ENCODE peak calls at places on chromosomes 6 and 20, in ten cellular contexts. C, K, T, N, Y, R, X, S, M and F are unnamed samples.

GRCh38 chr6:53273356-53273755 is 75.4 kb downstream of the ELOVL5 start:
- DNase-seq in T (no peak), Y (no peak), N (no peak), K (peak; percentile 8), C (no peak), M (no peak), X (no peak), S (no peak), R (no peak), F (no peak)

GRCh38 chr20:60030471-60030870 is 72.2 kb downstream of the CDH26 start:
- DNase-seq in K (no peak), X (no peak), S (no peak), R (no peak), N (peak; percentile 50), Y (no peak), M (no peak), T (no peak), C (peak; percentile 9), F (no peak)

GRCh38 chr6:3227363-3228045 is at the start of gene TUBB2B:
- DNase-seq in S (no peak), R (no peak), T (no peak), N (no peak), K (peak; percentile 96), Y (peak; percentile 38), C (peak; percentile 96), X (no peak), M (peak; percentile 39), F (no peak)

GRCh38 chr6:149128489-149129145 is 188.9 kb upstream of the TAB2 start:
- DNase-seq in K (no peak), M (peak; percentile 26), R (no peak), N (no peak), X (no peak), Y (peak; percentile 40), T (no peak), C (no peak), S (no peak), F (no peak)

GRCh38 chr6:7723041-7723447 is 2.9 kb upstream of the BMP6 start:
- DNase-seq in K (peak; percentile 83), M (peak; percentile 83), R (peak; percentile 65), C (peak; percentile 94), X (peak; percentile 63), Y (peak; percentile 82), N (peak; percentile 95), S (peak; percentile 39), T (peak; percentile 86), F (peak; percentile 91)

GRCh38 chr20:25035924-25036323 is 22.0 kb downstream of the ACSS1 start:
- DNase-seq in C (no peak), M (peak; percentile 53), Y (no peak), X (no peak), S (no peak), R (no peak), K (no peak), N (no peak), T (no peak), F (no peak)

GRCh38 chr6:167579786-167580370 is 246.8 kb upstream of the AFDN start:
- DNase-seq in C (no peak), S (no peak), N (no peak), T (no peak), R (no peak), X (no peak), Y (no peak), M (no peak), K (no peak), F (no peak)

GRCh38 chr6:33199687-33200233 is 705 bp downstream of the RXRB start:
- DNase-seq in R (no peak), N (peak; percentile 68), T (peak; percentile 55), S (peak; percentile 53), Y (peak; percentile 77), M (peak; percentile 91), C (peak; percentile 95), X (no peak), K (peak; percentile 92), F (peak; percentile 42)

GRCh38 chr6:152094992-152095592 is 287.6 kb downstream of the ESR1 start:
- DNase-seq in M (no peak), R (peak; percentile 98), T (peak; percentile 100), N (peak; percentile 93), Y (peak; percentile 54), S (peak; percentile 59), C (peak; percentile 60), K (no peak), X (peak; percentile 79), F (peak; percentile 99)

DNA sequence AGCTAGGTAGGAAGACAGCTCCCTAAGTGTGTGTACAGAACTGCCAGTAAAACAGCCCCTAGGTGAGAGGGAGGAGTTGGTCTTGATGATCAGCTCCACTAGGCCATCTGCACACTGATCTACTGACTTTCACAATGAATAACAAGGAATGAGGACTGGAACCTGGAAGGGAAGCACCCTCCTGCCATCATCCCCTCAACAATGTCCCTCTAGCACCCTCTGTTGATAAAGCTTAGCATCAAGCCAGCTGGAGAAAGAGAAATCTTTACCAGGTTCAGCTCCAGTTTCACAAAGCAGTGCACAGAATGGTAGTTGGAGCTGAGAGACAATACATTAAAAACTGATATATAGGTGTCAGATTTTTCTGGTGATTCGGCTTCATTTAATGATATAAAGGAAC is 57.2 kb upstream of the IRAK1BP1 start:
- DNase-seq in M (peak; percentile 32), S (peak; percentile 8), N (no peak), Y (no peak), C (peak; percentile 70), K (peak; percentile 70), T (peak; percentile 51), X (no peak), R (peak; percentile 4), F (peak; percentile 75)
- TF ChIP-seq CTCF in M (peak; percentile 50), S (peak; percentile 32), N (no peak), Y (peak; percentile 27), C (peak; percentile 82), K (peak; percentile 72), T (peak; percentile 66), X (no peak), R (peak; percentile 79), F (peak; percentile 81)

GRCh38 chr6:28207244-28208179 is 17.6 kb upstream of the ZSCAN9 start:
- DNase-seq in Y (no peak), C (peak; percentile 88), T (peak; percentile 28), M (peak; percentile 52), K (peak; percentile 79), S (no peak), X (no peak), N (no peak), R (no peak), F (no peak)
- H3K4me3 ChIP-seq in Y (peak overlapping the region; percentile 54), C (peak overlapping the region; percentile 90), T (peak overlapping the region; percentile 29), M (peak overlapping the region; percentile 58), K (peak overlapping the region; percentile 40), S (peak overlapping the region; percentile 49), X (no peak overlapping the region), N (no peak overlapping the region), R (peak overlapping the region; percentile 55), F (peak overlapping the region; percentile 61)

GRCh38 chr6:14315353-14315752 is 197.8 kb downstream of the CD83 start:
- DNase-seq in M (no peak), T (no peak), S (no peak), N (no peak), K (no peak), X (no peak), Y (no peak), C (no peak), R (no peak), F (no peak)

GRCh38 chr6:14309516-14309915 is 191.9 kb downstream of the CD83 start:
- DNase-seq in S (no peak), T (no peak), X (no peak), R (no peak), C (no peak), M (no peak), K (no peak), Y (no peak), N (no peak), F (no peak)

GRCh38 chr6:14312497-14312896 is 194.9 kb downstream of the CD83 start:
- DNase-seq in Y (no peak), C (no peak), T (no peak), K (no peak), R (no peak), M (peak; percentile 12), N (no peak), S (no peak), X (no peak), F (no peak)

GRCh38 chr6:14310955-14311354 is 193.4 kb downstream of the CD83 start:
- DNase-seq in M (no peak), C (no peak), X (no peak), R (no peak), T (no peak), Y (no peak), S (no peak), N (no peak), K (no peak), F (peak; percentile 61)

DNA sequence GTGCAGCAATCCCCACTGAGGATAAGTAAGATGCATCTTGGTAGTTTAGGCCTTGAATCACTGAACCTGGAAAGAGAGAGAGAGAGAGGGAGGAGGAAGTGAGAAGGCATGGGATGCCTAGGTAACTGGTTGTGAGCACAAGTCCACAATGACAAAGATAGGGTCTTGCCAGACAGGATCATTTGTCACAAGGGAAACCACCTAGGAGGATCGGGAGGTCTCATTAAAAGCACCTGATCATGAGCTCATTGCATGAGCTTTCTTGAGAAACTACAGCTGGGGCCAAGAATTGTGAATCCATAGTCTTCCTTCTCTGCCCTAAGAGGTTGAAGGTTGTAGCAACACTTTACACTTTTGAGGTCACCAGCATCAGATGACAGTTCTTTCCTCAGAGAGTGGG is 195.6 kb downstream of the CD83 start:
- DNase-seq in M (peak; percentile 23), N (no peak), K (no peak), T (no peak), C (no peak), S (no peak), Y (no peak), R (no peak), X (no peak), F (no peak)
- TF ChIP-seq CTCF in M (no peak), N (no peak), K (no peak), T (no peak), C (no peak), S (no peak), Y (no peak), R (no peak), X (no peak), F (no peak)

DNA sequence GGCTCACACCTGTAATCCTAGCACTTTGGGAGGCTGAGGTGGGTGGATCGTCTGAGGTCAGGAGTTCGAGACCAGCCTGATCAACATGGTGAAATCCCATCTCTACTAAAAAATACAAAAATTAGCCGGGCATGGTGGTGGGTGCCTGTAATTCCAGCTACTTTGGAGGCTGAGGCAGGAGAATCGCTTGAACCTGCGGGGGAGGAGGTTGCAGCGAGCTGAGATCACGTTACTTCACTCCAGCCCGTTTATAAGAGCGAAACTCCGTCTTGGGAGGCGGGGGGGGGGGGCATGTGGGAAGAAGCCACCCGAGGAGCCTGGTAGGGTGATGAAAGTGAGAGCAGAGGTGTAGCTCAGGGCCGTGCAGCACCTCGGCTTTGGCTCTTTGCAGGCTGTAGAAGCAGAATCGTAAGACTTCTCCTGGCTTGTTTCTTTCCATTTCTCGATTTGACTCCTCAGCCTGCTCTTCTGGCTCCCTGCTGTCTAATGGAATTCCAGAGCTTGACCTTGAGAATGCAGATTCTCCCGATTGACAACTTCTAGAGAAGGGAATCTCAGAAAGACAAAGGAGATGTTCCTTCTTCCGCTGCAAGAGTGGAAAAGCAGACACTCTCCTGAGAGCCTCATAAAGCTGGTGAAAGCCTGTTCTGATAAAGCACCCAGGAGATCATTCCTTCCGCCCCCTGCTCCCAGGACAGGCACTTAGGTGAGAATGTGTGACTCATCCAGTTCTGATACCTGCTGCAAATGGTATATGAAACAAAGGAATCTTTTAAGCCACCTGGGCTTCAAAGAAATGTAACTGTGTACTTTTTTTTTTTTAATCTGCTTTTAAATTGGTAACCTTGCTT is 26.0 kb upstream of the PPP1R16B start:
- DNase-seq in K (peak; percentile 15), S (no peak), R (no peak), Y (no peak), X (no peak), T (no peak), N (no peak), C (peak; percentile 90), M (no peak), F (no peak)
- H3K4me3 ChIP-seq in K (no peak overlapping the region), S (no peak overlapping the region), R (no peak overlapping the region), Y (no peak overlapping the region), X (no peak overlapping the region), T (no peak overlapping the region), N (no peak overlapping the region), C (peak overlapping the region; percentile 71), M (no peak overlapping the region), F (no peak overlapping the region)

GRCh38 chr6:29793036-29793356 is 34.6 kb upstream of the HLA-G start:
- DNase-seq in M (no peak), Y (no peak), K (no peak), T (no peak), C (no peak), R (no peak), N (no peak), X (no peak), S (no peak), F (no peak)
- TF ChIP-seq CTCF in M (no peak), Y (no peak), K (no peak), T (no peak), C (no peak), R (no peak), N (no peak), X (no peak), S (no peak), F (no peak)